ENCODE peak calls at places on chromosomes 3 and 15, in six cellular contexts. T is posterior vena cava; F is AG10803; G is fibroblast of lung; E is stimulated activated CD4-positive, alpha-beta T cell treated with anti-CD3 and anti-CD28 coated beads, Interleukin-15, amount 100 ng/mL, for 1 hour; N is HT1080. V is an unnamed sample.

GRCh38 chr15:80155001-80155377 is 2.2 kb downstream of the FAH start:
- DNase-seq in F (no peak), G (no peak), E (no peak), N (no peak), T (no peak), V (peak; percentile 69)

GRCh38 chr3:194082596-194083220 is 53.2 kb upstream of the HES1 start:
- DNase-seq in N (peak; percentile 70), G (peak; percentile 23), T (peak; percentile 85), E (no peak), F (peak; percentile 77), V (no peak)

GRCh38 chr3:46192939-46193338 is 15.2 kb downstream of the CCR1 start:
- DNase-seq in F (no peak), N (no peak), E (no peak), T (no peak), G (no peak), V (no peak)

GRCh38 chr3:142244056-142244455 is 18.7 kb upstream of the GK5 start:
- DNase-seq in F (no peak), N (no peak), T (no peak), G (no peak), E (no peak), V (no peak)

GRCh38 chr3:190486201-190486865 is 27.6 kb upstream of the IL1RAP start:
- DNase-seq in F (peak; percentile 8), G (peak; percentile 69), N (no peak), E (no peak), T (no peak), V (no peak)

GRCh38 chr15:52710710-52711107 is 31.5 kb upstream of the ATOSA start:
- DNase-seq in E (no peak), N (no peak), F (no peak), T (no peak), G (no peak), V (no peak)

GRCh38 chr15:69874321-69874720 is 223.4 kb downstream of the TLE3 start:
- DNase-seq in G (no peak), F (no peak), T (no peak), E (no peak), N (no peak), V (no peak)

GRCh38 chr15:40006646-40007045 is 32.3 kb downstream of the SRP14 start:
- DNase-seq in E (no peak), F (peak; percentile 70), G (peak; percentile 93), N (no peak), T (no peak), V (peak; percentile 93)

GRCh38 chr3:49924683-49925082 is 4.9 kb downstream of the MON1A start:
- DNase-seq in G (peak; percentile 83), E (no peak), T (no peak), F (peak; percentile 57), N (peak; percentile 90), V (peak; percentile 72)

GRCh38 chr3:159175391-159175725 is 373.5 kb downstream of the MFSD1 start:
- DNase-seq in N (no peak), T (no peak), F (no peak), E (no peak), G (peak; percentile 36), V (no peak)

GRCh38 chr15:70825841-70826240 is 28.1 kb downstream of the LARP6 start:
- DNase-seq in F (no peak), E (no peak), T (no peak), G (no peak), N (no peak), V (no peak)

GRCh38 chr15:79329186-79329611 is 18.3 kb downstream of the TMED3 start:
- DNase-seq in G (peak; percentile 81), E (no peak), N (peak; percentile 72), F (peak; percentile 46), T (no peak), V (peak; percentile 91)

GRCh38 chr15:24856397-24857093 is 98.2 kb upstream of the SNRPN start:
- DNase-seq in E (no peak), G (peak; percentile 65), F (no peak), N (no peak), T (no peak), V (no peak)

GRCh38 chr15:48647963-48648362 is 2.5 kb upstream of the FBN1 start:
- DNase-seq in N (peak; percentile 27), T (no peak), E (no peak), G (peak; percentile 48), F (peak; percentile 70), V (no peak)

GRCh38 chr3:14921811-14922705 is 25.3 kb upstream of the NR2C2 start:
- DNase-seq in T (no peak), F (no peak), G (peak; percentile 37), N (peak; percentile 45), E (no peak), V (no peak)

GRCh38 chr3:98817546-98817945 is 54.4 kb downstream of the ST3GAL6 start:
- DNase-seq in N (peak; percentile 61), E (no peak), F (peak; percentile 58), T (no peak), G (peak; percentile 45), V (peak; percentile 60)

GRCh38 chr15:63134245-63134644 is 12.6 kb downstream of the LACTB start:
- DNase-seq in G (peak; percentile 21), E (no peak), F (no peak), T (no peak), N (no peak), V (peak; percentile 28)

GRCh38 chr3:72814308-72814707 is 33.9 kb downstream of the SHQ1 start:
- DNase-seq in F (no peak), N (no peak), T (no peak), E (no peak), G (no peak), V (no peak)

GRCh38 chr3:194135806-194136518 is at the start of gene HES1:
- DNase-seq in G (peak; percentile 97), N (peak; percentile 98), E (no peak), F (peak; percentile 98), T (peak; percentile 97), V (peak; percentile 98)

GRCh38 chr3:99846472-99846871 is 28.8 kb downstream of the CMSS1 start:
- DNase-seq in F (peak; percentile 90), E (no peak), N (no peak), T (no peak), G (peak; percentile 75), V (peak; percentile 79)

GRCh38 chr15:35748105-35748504 is 202.1 kb upstream of the DPH6 start:
- DNase-seq in E (no peak), G (no peak), T (no peak), N (no peak), F (no peak), V (no peak)

GRCh38 chr3:125367403-125368230 is 7.5 kb downstream of the ZNF148 start:
- DNase-seq in E (no peak), T (no peak), F (peak; percentile 69), G (peak; percentile 75), N (no peak), V (peak; percentile 61)

GRCh38 chr3:71207632-71208031 is 375.9 kb downstream of the FOXP1 start:
- DNase-seq in G (no peak), N (no peak), E (no peak), T (no peak), F (no peak), V (no peak)

GRCh38 chr3:181727122-181728036 is 15.7 kb downstream of the SOX2 start:
- DNase-seq in T (no peak), E (no peak), G (peak; percentile 51), N (no peak), F (no peak), V (no peak)

GRCh38 chr15:74307827-74308642 is 59.4 kb downstream of the CYP11A1 start:
- DNase-seq in F (peak; percentile 64), N (peak; percentile 37), T (no peak), G (peak; percentile 63), E (no peak), V (peak; percentile 45)

GRCh38 chr15:19987389-19988048 is 554.1 kb downstream of the GOLGA6L6 start:
- DNase-seq in G (no peak), N (peak; percentile 28), T (no peak), F (no peak), E (no peak), V (no peak)

GRCh38 chr3:49162751-49163419 is 3.2 kb downstream of the CCDC71 start:
- DNase-seq in G (no peak), T (no peak), E (no peak), F (no peak), N (no peak), V (no peak)

GRCh38 chr3:117630469-117630868 is 920.9 kb downstream of the TUSC7 start:
- DNase-seq in G (no peak), N (no peak), E (no peak), T (no peak), F (no peak), V (no peak)

GRCh38 chr3:95613993-95614392 is 1200.4 kb upstream of the EPHA6 start:
- DNase-seq in F (no peak), N (no peak), T (no peak), G (no peak), E (no peak), V (no peak)

GRCh38 chr3:46931631-46932441 is 44.7 kb downstream of the CCDC12 start:
- DNase-seq in N (peak; percentile 50), G (no peak), F (peak; percentile 21), T (peak; percentile 90), E (no peak), V (peak; percentile 52)

GRCh38 chr3:58084788-58085543 is 76.7 kb downstream of the FLNB start:
- DNase-seq in N (no peak), F (no peak), T (no peak), G (no peak), E (no peak), V (no peak)

GRCh38 chr3:61877359-61877770 is 316.0 kb downstream of the PTPRG start:
- DNase-seq in F (peak; percentile 71), E (no peak), T (no peak), N (no peak), G (peak; percentile 29), V (peak; percentile 32)

GRCh38 chr3:11095932-11096265 is 58.4 kb upstream of the HRH1 start:
- DNase-seq in F (no peak), N (no peak), G (no peak), T (no peak), E (no peak), V (no peak)

GRCh38 chr15:63983071-63983711 is 63.1 kb downstream of the DAPK2 start:
- DNase-seq in F (no peak), E (no peak), G (no peak), T (peak; percentile 62), N (no peak), V (no peak)

GRCh38 chr15:36994809-36995208 is 105.5 kb downstream of the MEIS2 start:
- DNase-seq in E (no peak), T (no peak), F (no peak), G (no peak), N (no peak), V (no peak)

GRCh38 chr3:45948409-45948808 is 5.1 kb downstream of the CXCR6 start:
- DNase-seq in T (no peak), N (no peak), F (peak; percentile 98), G (peak; percentile 83), E (no peak), V (no peak)

GRCh38 chr3:152190636-152191183 is 78.0 kb upstream of the MBNL1 start:
- DNase-seq in T (no peak), N (no peak), F (no peak), G (no peak), E (no peak), V (no peak)

GRCh38 chr3:172221550-172221949 is 182.2 kb downstream of the FNDC3B start:
- DNase-seq in G (peak; percentile 93), E (no peak), T (no peak), N (peak; percentile 75), F (peak; percentile 83), V (peak; percentile 96)

V was measured in amniotic epithelial cell.